ENCODE peak calls at places on chromosome 21, in five cellular contexts. One of them, this sample, is unnamed.

GRCh38 chr21:15355066-15355465 is 290.3 kb upstream of the NRIP1 start:
- DNase-seq in EH: no peak
- DNase-seq in effector CD8-positive, alpha-beta T cell: no peak
- DNase-seq in stimulated activated CD4-positive, alpha-beta T cell treated with anti-CD3 and anti-CD28 coated beads, Interleukin-12 subunit alpha, Interleukin-12 subunit beta, amount 100 ng/mL, for 24 hours: no peak
- DNase-seq in NCI-H1930: no peak
- DNase-seq in this sample: no peak

GRCh38 chr21:36127250-36127904 is 7.5 kb upstream of the CBR3 start:
- DNase-seq in effector CD8-positive, alpha-beta T cell: no peak
- DNase-seq in stimulated activated CD4-positive, alpha-beta T cell treated with anti-CD3 and anti-CD28 coated beads, Interleukin-12 subunit alpha, Interleukin-12 subunit beta, amount 100 ng/mL, for 24 hours: no peak
- DNase-seq in NCI-H1930: no peak
- DNase-seq in EH: no peak
- DNase-seq in this sample: no peak

GRCh38 chr21:34913786-34914185 is 135.3 kb downstream of the RUNX1 start:
- DNase-seq in stimulated activated CD4-positive, alpha-beta T cell treated with anti-CD3 and anti-CD28 coated beads, Interleukin-12 subunit alpha, Interleukin-12 subunit beta, amount 100 ng/mL, for 24 hours: no peak
- DNase-seq in effector CD8-positive, alpha-beta T cell: no peak
- DNase-seq in NCI-H1930: no peak
- DNase-seq in EH: peak; percentile 80
- DNase-seq in this sample: no peak

GRCh38 chr21:31945576-31945975 is 72.8 kb downstream of the HUNK start:
- DNase-seq in stimulated activated CD4-positive, alpha-beta T cell treated with anti-CD3 and anti-CD28 coated beads, Interleukin-12 subunit alpha, Interleukin-12 subunit beta, amount 100 ng/mL, for 24 hours: no peak
- DNase-seq in effector CD8-positive, alpha-beta T cell: no peak
- DNase-seq in NCI-H1930: no peak
- DNase-seq in EH: peak; percentile 85
- DNase-seq in this sample: no peak

GRCh38 chr21:41932191-41932575 is 21.6 kb downstream of the C2CD2 start:
- DNase-seq in NCI-H1930: no peak
- DNase-seq in stimulated activated CD4-positive, alpha-beta T cell treated with anti-CD3 and anti-CD28 coated beads, Interleukin-12 subunit alpha, Interleukin-12 subunit beta, amount 100 ng/mL, for 24 hours: no peak
- DNase-seq in effector CD8-positive, alpha-beta T cell: no peak
- DNase-seq in EH: peak; percentile 89
- DNase-seq in this sample: no peak

GRCh38 chr21:23401278-23401677 is 2206.0 kb downstream of the MRPL39 start:
- DNase-seq in effector CD8-positive, alpha-beta T cell: no peak
- DNase-seq in stimulated activated CD4-positive, alpha-beta T cell treated with anti-CD3 and anti-CD28 coated beads, Interleukin-12 subunit alpha, Interleukin-12 subunit beta, amount 100 ng/mL, for 24 hours: no peak
- DNase-seq in EH: no peak
- DNase-seq in NCI-H1930: no peak
- DNase-seq in this sample: peak; percentile 28

GRCh38 chr21:32135401-32136363 is 143.2 kb downstream of the MIS18A start:
- DNase-seq in effector CD8-positive, alpha-beta T cell: no peak
- DNase-seq in stimulated activated CD4-positive, alpha-beta T cell treated with anti-CD3 and anti-CD28 coated beads, Interleukin-12 subunit alpha, Interleukin-12 subunit beta, amount 100 ng/mL, for 24 hours: no peak
- DNase-seq in NCI-H1930: no peak
- DNase-seq in EH: peak; percentile 75
- DNase-seq in this sample: no peak

GRCh38 chr21:39647476-39647875 is 34.7 kb downstream of the B3GALT5 start:
- DNase-seq in effector CD8-positive, alpha-beta T cell: no peak
- DNase-seq in stimulated activated CD4-positive, alpha-beta T cell treated with anti-CD3 and anti-CD28 coated beads, Interleukin-12 subunit alpha, Interleukin-12 subunit beta, amount 100 ng/mL, for 24 hours: no peak
- DNase-seq in EH: peak; percentile 87
- DNase-seq in NCI-H1930: no peak
- DNase-seq in this sample: no peak

GRCh38 chr21:45308211-45309068 is 20.7 kb upstream of the POFUT2 start:
- DNase-seq in NCI-H1930: no peak
- DNase-seq in EH: peak; percentile 78
- DNase-seq in effector CD8-positive, alpha-beta T cell: no peak
- DNase-seq in stimulated activated CD4-positive, alpha-beta T cell treated with anti-CD3 and anti-CD28 coated beads, Interleukin-12 subunit alpha, Interleukin-12 subunit beta, amount 100 ng/mL, for 24 hours: no peak
- DNase-seq in this sample: no peak